ENCODE peak calls at places on chromosomes 7 and 10, in five cellular contexts. K is heart left ventricle; Y is brain microvascular endothelial cell; D is adrenal gland; P is CD8-positive, alpha-beta memory T cell. A is an unnamed sample.

GRCh38 chr7:121211253-121211652 is 117.5 kb upstream of the WNT16 start:
- DNase-seq in K (no peak), Y (no peak), D (no peak), P (no peak), A (no peak)

GRCh38 chr10:5504146-5505072 is 5.0 kb upstream of the CALML5 start:
- DNase-seq in K (no peak), Y (no peak), D (no peak), P (no peak), A (no peak)

GRCh38 chr10:615583-616152 is 73.8 kb downstream of the DIP2C start:
- DNase-seq in K (no peak), Y (peak; percentile 89), D (no peak), P (no peak), A (no peak)

GRCh38 chr10:12681250-12681649 is 320.3 kb downstream of the CCDC3 start:
- DNase-seq in K (no peak), Y (no peak), D (no peak), P (no peak), A (no peak)

GRCh38 chr10:122689146-122689807 is 10.4 kb downstream of the C10orf120 start:
- DNase-seq in K (no peak), Y (no peak), D (no peak), P (no peak), A (no peak)

GRCh38 chr10:100997364-100998182 is 2.0 kb upstream of the LZTS2 start:
- DNase-seq in K (peak; percentile 81), Y (peak; percentile 53), D (peak; percentile 85), P (peak; percentile 72), A (peak; percentile 46)

GRCh38 chr10:14008648-14009072 is 322.1 kb downstream of the FRMD4A start:
- DNase-seq in K (no peak), Y (no peak), D (no peak), P (no peak), A (no peak)

GRCh38 chr7:80833289-80834104 is 85.4 kb downstream of the SEMA3C start:
- DNase-seq in K (no peak), Y (peak; percentile 31), D (no peak), P (no peak), A (no peak)

GRCh38 chr7:87231243-87231642 is 11.7 kb upstream of the TMEM243 start:
- DNase-seq in K (peak; percentile 31), Y (no peak), D (no peak), P (no peak), A (no peak)

GRCh38 chr7:89623018-89623672 is 531.1 kb upstream of the STEAP1 start:
- DNase-seq in K (no peak), Y (peak; percentile 6), D (no peak), P (no peak), A (no peak)

GRCh38 chr7:101232141-101232821 is 5.3 kb downstream of the CLDN15 start:
- DNase-seq in K (no peak), Y (no peak), D (no peak), P (no peak), A (no peak)

GRCh38 chr10:60208676-60209269 is 180.9 kb downstream of the ANK3 start:
- DNase-seq in K (no peak), Y (no peak), D (no peak), P (no peak), A (no peak)

GRCh38 chr7:55593172-55593514 is 20.8 kb upstream of the VOPP1 start:
- DNase-seq in K (no peak), Y (no peak), D (no peak), P (no peak), A (no peak)

GRCh38 chr7:144812379-144813283 is 23.2 kb downstream of the TPK1 start:
- DNase-seq in K (no peak), Y (no peak), D (no peak), P (peak; percentile 18), A (peak; percentile 27)

GRCh38 chr7:131943616-131944015 is 387.2 kb upstream of the PODXL start:
- DNase-seq in K (no peak), Y (no peak), D (no peak), P (no peak), A (no peak)

GRCh38 chr7:101899616-101900015 is 82.2 kb downstream of the CUX1 start:
- DNase-seq in K (no peak), Y (no peak), D (no peak), P (no peak), A (no peak)

GRCh38 chr7:158343936-158344455 is 243.6 kb downstream of the PTPRN2 start:
- DNase-seq in K (no peak), Y (no peak), D (no peak), P (no peak), A (no peak)

GRCh38 chr7:133112976-133113375 is 31.1 kb upstream of the CHCHD3 start:
- DNase-seq in K (no peak), Y (no peak), D (no peak), P (no peak), A (no peak)

GRCh38 chr7:17090751-17091150 is 207.7 kb upstream of the AHR start:
- DNase-seq in K (no peak), Y (peak; percentile 36), D (no peak), P (no peak), A (no peak)

GRCh38 chr7:41573017-41573416 is 129.9 kb downstream of the INHBA start:
- DNase-seq in K (no peak), Y (peak; percentile 72), D (peak; percentile 15), P (no peak), A (no peak)

GRCh38 chr7:117302396-117302795 is 20.5 kb downstream of the WNT2 start:
- DNase-seq in K (no peak), Y (no peak), D (no peak), P (no peak), A (no peak)

GRCh38 chr7:112892263-112892662 is 102.1 kb upstream of the TMEM168 start:
- DNase-seq in K (no peak), Y (peak; percentile 57), D (no peak), P (no peak), A (no peak)

GRCh38 chr7:74284781-74285259 is 4.4 kb upstream of the CLIP2 start:
- DNase-seq in K (no peak), Y (no peak), D (no peak), P (no peak), A (no peak)

GRCh38 chr10:127370601-127371000 is 174.2 kb upstream of the INSYN2A start:
- DNase-seq in K (no peak), Y (no peak), D (no peak), P (no peak), A (no peak)

GRCh38 chr10:19331164-19331563 is 282.6 kb downstream of the MALRD1 start:
- DNase-seq in K (no peak), Y (no peak), D (no peak), P (no peak), A (no peak)

GRCh38 chr10:48199580-48200377 is 74.7 kb downstream of the FRMPD2 start:
- DNase-seq in K (no peak), Y (peak; percentile 52), D (no peak), P (no peak), A (no peak)

GRCh38 chr10:42963302-42963701 is 113.6 kb upstream of the RET start:
- DNase-seq in K (peak; percentile 5), Y (no peak), D (no peak), P (no peak), A (no peak)

GRCh38 chr7:133268355-133268754 is 15.5 kb downstream of the EXOC4 start:
- DNase-seq in K (no peak), Y (no peak), D (no peak), P (no peak), A (no peak)

GRCh38 chr10:49760789-49761188 is 1.3 kb downstream of the OGDHL start:
- DNase-seq in K (no peak), Y (no peak), D (no peak), P (no peak), A (no peak)

GRCh38 chr10:102776779-102777417 is 33.1 kb downstream of the WBP1L start:
- DNase-seq in K (peak; percentile 89), Y (peak; percentile 99), D (peak; percentile 91), P (no peak), A (no peak)

GRCh38 chr7:101591504-101591903 is 37.6 kb downstream of the MYL10 start:
- DNase-seq in K (no peak), Y (no peak), D (no peak), P (no peak), A (no peak)

DNA sequence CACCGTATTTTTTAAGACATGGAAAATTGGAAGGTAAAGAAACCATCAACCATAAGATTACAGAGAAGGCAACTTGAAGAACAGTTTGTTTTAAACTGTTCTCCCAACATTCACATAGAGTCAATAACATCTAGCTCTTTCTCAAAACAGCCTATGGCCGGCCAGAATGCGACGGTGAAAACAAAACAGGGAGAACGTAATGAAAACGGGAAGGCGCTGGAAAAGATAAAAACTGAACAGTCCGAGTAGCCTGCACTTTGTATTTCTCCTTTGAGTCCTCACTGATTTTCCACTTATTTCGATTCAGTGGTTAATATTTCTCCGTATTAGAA is 637 bp downstream of the MICU1 start:
- DNase-seq in K (no peak), Y (peak; percentile 30), D (no peak), P (no peak), A (no peak)
- H3K27ac ChIP-seq in K (peak overlapping the region; percentile 70), Y (peak overlapping the region; percentile 75), D (peak overlapping the region; percentile 72), P (peak overlapping the region; percentile 68), A (peak overlapping the region; percentile 57)

GRCh38 chr7:50309130-50309478 is 4.6 kb downstream of the IKZF1 start:
- DNase-seq in K (no peak), Y (no peak), D (no peak), P (no peak), A (no peak)
- H3K4me3 ChIP-seq in K (no peak overlapping the region), Y (no peak overlapping the region), D (no peak overlapping the region), P (peak overlapping the region; percentile 92), A (peak overlapping the region; percentile 79)

DNA sequence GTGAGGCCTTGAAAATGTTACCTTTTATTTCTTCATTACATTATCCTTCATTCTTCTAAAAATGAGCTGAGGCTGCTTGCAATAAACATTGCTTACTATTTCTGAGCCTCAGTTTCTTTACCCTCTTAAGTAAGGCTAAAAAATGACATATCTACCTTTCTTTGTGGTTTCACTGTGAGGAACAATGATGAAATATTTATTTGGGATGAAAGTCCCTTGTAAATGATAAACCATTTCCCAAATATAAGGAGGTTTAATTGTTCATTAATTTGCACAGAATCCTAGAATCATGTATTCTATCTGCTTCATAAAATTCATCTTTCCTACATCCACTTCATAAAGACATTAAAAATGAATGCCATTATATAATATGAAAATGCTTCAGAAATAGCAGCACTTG is 27.9 kb downstream of the ZC3HAV1 start:
- DNase-seq in K (no peak), Y (no peak), D (no peak), P (no peak), A (no peak)
- H3K36me3 ChIP-seq in K (no peaks in the 10 kb centered on the region), Y (peaks cover 44% of the 10 kb centered on the region), D (no peaks in the 10 kb centered on the region), P (peaks cover 93% of the 10 kb centered on the region), A (peaks cover 92% of the 10 kb centered on the region)

GRCh38 chr10:8173243-8173865 is 118.9 kb downstream of the GATA3 start:
- DNase-seq in K (no peak), Y (no peak), D (no peak), P (no peak), A (no peak)

GRCh38 chr10:8174762-8175161 is 120.3 kb downstream of the GATA3 start:
- DNase-seq in K (no peak), Y (no peak), D (no peak), P (no peak), A (no peak)

GRCh38 chr10:8173866-8174243 is 119.4 kb downstream of the GATA3 start:
- DNase-seq in K (no peak), Y (no peak), D (no peak), P (no peak), A (no peak)

GRCh38 chr10:8171008-8171407 is 116.5 kb downstream of the GATA3 start:
- DNase-seq in K (no peak), Y (no peak), D (no peak), P (no peak), A (no peak)

DNA sequence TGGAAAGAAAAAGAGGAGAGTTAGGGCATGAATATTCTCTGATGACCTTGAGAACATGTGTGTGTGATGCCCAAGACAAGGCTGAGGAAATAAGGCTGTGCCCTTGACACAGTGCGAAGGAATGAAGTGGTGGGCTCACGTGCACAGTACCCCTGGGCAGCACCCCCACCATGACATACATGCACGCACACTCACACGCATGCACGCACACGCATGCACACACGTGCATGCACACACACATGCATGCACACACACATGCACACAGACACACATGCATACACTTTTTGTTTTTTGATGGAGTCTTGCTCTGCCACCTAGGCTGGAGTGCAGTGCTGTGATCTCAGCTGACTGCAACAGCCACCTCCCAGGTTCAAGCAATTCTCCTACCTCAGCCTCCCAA is 118.1 kb downstream of the GATA3 start:
- DNase-seq in K (no peak), Y (no peak), D (no peak), P (no peak), A (no peak)
- H3K27ac ChIP-seq in K (no peak overlapping the region), Y (no peak overlapping the region), D (no peak overlapping the region), P (no peak overlapping the region), A (no peak overlapping the region)